ENCODE peak calls at places on chromosomes 16 and 17, in six cellular contexts. C is GM23338; O is CD8-positive, alpha-beta T cell; L is trophoblast cell; X is tibial artery; V is Panc1. T is an unnamed sample.

GRCh38 chr17:73400915-73401545 is 89.2 kb upstream of the CDC42EP4 start:
- DNase-seq in C (no peak), O (no peak), L (no peak), X (no peak), V (no peak), T (no peak)

GRCh38 chr17:50027639-50028206 is 28.2 kb upstream of the ITGA3 start:
- DNase-seq in C (peak), O (no peak), L (no peak), X (peak), V (no peak), T (peak)

GRCh38 chr17:17055286-17056166 is 13.3 kb downstream of the MPRIP start:
- DNase-seq in C (peak), O (no peak), L (no peak), X (no peak), V (no peak), T (no peak)

GRCh38 chr16:10408824-10409381 is 23.0 kb downstream of the ATF7IP2 start:
- DNase-seq in C (peak), O (no peak), L (no peak), X (no peak), V (no peak), T (no peak)

GRCh38 chr17:29620271-29620670 is 2.4 kb downstream of the CORO6 start:
- DNase-seq in C (peak), O (no peak), L (peak), X (no peak), V (no peak), T (no peak)

GRCh38 chr16:57540387-57540786 is 2.1 kb upstream of the ADGRG5 start:
- DNase-seq in C (no peak), O (no peak), L (no peak), X (no peak), V (no peak), T (no peak)

GRCh38 chr17:1724351-1724868 is at the start of gene WDR81:
- DNase-seq in C (peak), O (peak), L (peak), X (peak), V (no peak), T (no peak)

GRCh38 chr16:86072328-86073102 is 173.6 kb downstream of the IRF8 start:
- DNase-seq in C (peak), O (no peak), L (peak), X (peak), V (peak), T (peak)

GRCh38 chr17:58381124-58381838 is 29.3 kb upstream of the SUPT4H1 start:
- DNase-seq in C (no peak), O (no peak), L (no peak), X (no peak), V (no peak), T (no peak)

GRCh38 chr16:67150058-67150832 is 553 bp downstream of the B3GNT9 start:
- DNase-seq in C (peak), O (no peak), L (no peak), X (peak), V (no peak), T (no peak)

GRCh38 chr16:48564544-48565444 is 45.2 kb downstream of the N4BP1 start:
- DNase-seq in C (no peak), O (no peak), L (no peak), X (no peak), V (no peak), T (no peak)

GRCh38 chr16:84294196-84295142 is at the start of gene WFDC1:
- DNase-seq in C (peak), O (no peak), L (no peak), X (peak), V (no peak), T (no peak)

GRCh38 chr17:8846768-8847211 is 20.7 kb downstream of the PIK3R6 start:
- DNase-seq in C (peak), O (no peak), L (peak), X (no peak), V (no peak), T (no peak)

GRCh38 chr17:69335018-69335417 is 8.1 kb upstream of the ABCA5 start:
- DNase-seq in C (peak), O (no peak), L (no peak), X (no peak), V (no peak), T (no peak)

GRCh38 chr17:76074390-76075363 is at the start of gene GALR2:
- DNase-seq in C (peak), O (no peak), L (no peak), X (no peak), V (no peak), T (no peak)
- H3K4me3 ChIP-seq in C (peak), O (no peak), L (no peak), X (no peak), V (no peak), T (no peak)

DNA sequence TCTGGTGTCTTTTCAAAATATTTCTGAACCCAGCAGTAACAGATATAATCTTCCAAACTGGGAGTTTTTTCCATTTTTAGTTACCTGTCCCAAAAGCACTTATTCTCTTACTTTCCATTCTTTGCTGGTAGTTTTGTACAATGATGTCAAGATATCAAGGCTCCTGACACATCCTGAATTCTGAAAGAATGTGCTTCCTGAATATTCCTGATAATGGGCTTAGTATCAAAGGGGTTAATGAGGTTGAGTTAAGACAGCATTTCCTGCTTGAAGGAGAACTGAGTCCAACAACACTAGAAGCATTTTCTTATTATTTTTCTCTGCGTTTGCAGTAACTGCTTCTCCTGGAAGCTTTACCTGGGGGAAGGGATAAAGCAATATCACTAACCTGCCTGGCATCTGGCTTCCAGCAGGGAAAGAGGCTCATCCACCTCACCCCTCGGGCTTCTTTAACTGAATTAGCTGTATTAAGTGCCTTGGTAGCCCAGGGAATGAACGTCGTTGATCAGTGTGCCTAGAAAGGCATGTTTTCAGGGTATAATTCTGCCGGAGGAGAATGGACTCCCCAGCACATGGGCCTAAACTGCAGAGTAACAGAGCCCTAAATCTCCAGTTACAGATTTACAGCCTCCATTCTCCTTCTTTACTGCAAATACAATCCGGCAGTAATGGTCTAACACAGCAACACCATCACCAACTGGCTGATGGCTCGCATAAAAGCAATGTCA is 134.4 kb downstream of the SNX11 start:
- DNase-seq in C (no peak), O (no peak), L (no peak), X (no peak), V (no peak), T (no peak)
- H3K27ac ChIP-seq in C (no peak), O (no peak), L (no peak), X (no peak), V (peak), T (no peak)

DNA sequence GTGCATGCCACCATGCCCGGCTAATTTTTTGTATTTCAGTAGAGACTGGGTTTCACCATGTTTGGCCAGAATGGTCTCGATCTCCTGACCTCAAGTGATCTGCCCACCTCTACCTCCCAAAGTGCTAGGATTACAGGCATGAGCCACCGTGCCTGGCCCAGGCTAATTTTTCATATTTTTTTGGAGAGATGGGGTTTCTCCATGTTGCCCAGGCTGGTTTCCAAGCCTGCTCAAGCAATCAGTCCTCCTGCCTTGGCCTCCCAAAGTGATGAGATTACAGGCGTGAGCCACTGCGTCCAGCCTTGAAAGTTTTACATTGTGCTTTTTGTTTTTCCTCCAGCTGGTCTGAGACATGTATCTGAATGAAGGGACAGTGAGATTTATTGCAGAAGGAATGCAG is 3.5 kb upstream of the ENGASE start:
- DNase-seq in C (no peak), O (no peak), L (no peak), X (no peak), V (no peak), T (no peak)
- H3K4me3 ChIP-seq in C (no peak), O (no peak), L (no peak), X (no peak), V (no peak), T (no peak)

DNA sequence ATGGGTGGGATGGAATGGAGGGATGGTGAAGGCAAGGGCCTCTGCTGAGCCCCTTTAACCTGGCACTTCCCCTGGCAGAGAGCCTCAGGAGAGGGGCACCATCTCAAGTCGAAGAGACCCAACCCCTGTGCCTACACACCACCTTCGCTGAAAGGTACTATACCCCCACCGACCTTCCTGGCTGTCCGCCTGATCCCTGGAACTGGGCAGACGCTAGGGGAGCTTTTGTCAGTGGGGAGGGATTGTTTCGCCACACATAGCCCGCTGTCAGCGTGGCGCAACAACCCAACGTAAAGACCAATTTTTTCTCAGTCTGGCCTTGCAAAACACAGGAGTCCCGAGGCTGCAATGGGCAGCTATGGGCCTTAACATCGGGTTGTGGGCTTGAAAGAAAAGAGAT is 3.1 kb downstream of the PPP1R1B start:
- DNase-seq in C (no peak), O (no peak), L (no peak), X (no peak), V (no peak), T (no peak)
- H3K27ac ChIP-seq in C (no peak), O (no peak), L (no peak), X (no peak), V (no peak), T (no peak)

DNA sequence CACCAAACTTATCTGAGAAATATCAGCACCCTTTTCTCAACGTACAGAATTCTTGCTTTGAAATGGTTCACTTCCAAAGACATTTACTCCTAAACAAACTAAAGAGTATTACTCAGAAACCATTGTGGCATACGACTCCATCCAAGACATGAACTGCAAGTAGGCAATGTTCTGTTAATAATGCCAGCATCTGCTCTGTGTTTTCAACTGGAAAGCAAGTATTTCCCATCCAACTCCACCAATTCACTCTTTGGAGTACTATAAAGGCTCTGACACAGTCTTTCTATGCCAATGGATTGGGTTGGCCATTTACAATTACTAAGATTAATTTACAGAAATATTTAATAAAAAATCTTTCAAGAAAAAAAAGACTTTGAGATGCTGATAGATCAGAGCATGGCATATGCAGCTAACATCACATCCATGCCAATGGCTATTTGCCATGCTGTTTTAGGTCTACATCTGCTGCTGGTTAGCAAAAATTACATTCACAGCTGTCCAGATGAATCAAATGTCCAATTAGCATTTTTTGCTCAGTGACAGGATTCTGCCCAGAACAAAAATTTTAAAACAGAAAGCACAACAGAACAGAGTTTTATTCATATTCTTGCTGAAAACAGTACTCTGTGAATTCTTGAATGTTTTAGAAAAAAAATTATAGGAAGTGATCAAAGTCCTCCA is 65.9 kb upstream of the HLF start:
- DNase-seq in C (no peak), O (no peak), L (no peak), X (no peak), V (no peak), T (no peak)
- H3K4me3 ChIP-seq in C (no peak), O (no peak), L (no peak), X (no peak), V (no peak), T (no peak)

GRCh38 chr17:44030482-44030881 is 15.7 kb upstream of the TMEM101 start:
- DNase-seq in C (no peak), O (no peak), L (no peak), X (no peak), V (no peak), T (no peak)
- H3K27ac ChIP-seq in C (no peak), O (no peak), L (no peak), X (no peak), V (no peak), T (no peak)

T was measured in AG04450.